ENCODE peak calls at places on chromosomes 4 and X, in seven cellular contexts. B, X, Q, D, J, N and E are unnamed samples.

GRCh38 chr4:6374575-6374974 is 97.8 kb downstream of the PPP2R2C start:
- DNase-seq in Q (no peak), D (no peak), N (no peak), B (no peak), X (no peak), J (peak; percentile 10), E (no peak)

GRCh38 chr4:111632752-111633151 is 512.5 kb upstream of the FAM241A start:
- DNase-seq in X (no peak), Q (peak; percentile 48), N (no peak), B (no peak), J (no peak), D (peak; percentile 56), E (no peak)

GRCh38 chr4:153465922-153466636 is at the start of gene TMEM131L:
- DNase-seq in D (peak; percentile 86), X (peak; percentile 93), Q (peak; percentile 64), B (peak; percentile 72), N (peak; percentile 80), J (peak; percentile 83), E (no peak)

GRCh38 chr4:88257726-88258125 is 26.6 kb downstream of the PPM1K start:
- DNase-seq in B (no peak), D (peak; percentile 9), Q (no peak), J (no peak), N (no peak), X (no peak), E (no peak)

GRCh38 chr4:163462556-163462955 is 11.0 kb downstream of the TKTL2 start:
- DNase-seq in D (no peak), B (no peak), J (no peak), X (no peak), N (no peak), Q (peak; percentile 12), E (no peak)

GRCh38 chr4:124806403-124806802 is 93.9 kb upstream of the ANKRD50 start:
- DNase-seq in X (no peak), J (no peak), B (no peak), Q (no peak), N (no peak), D (peak; percentile 75), E (no peak)

GRCh38 chr4:183887351-183887750 is 17.8 kb upstream of the STOX2 start:
- DNase-seq in X (peak; percentile 62), J (no peak), N (no peak), Q (no peak), B (no peak), D (no peak), E (no peak)

GRCh38 chr4:78309352-78309751 is 242.2 kb upstream of the ANXA3 start:
- DNase-seq in X (no peak), Q (no peak), J (no peak), D (no peak), N (no peak), B (no peak), E (no peak)

GRCh38 chrX:124028177-124028576 is 66.7 kb downstream of the STAG2 start:
- DNase-seq in Q (peak; percentile 7), X (no peak), B (no peak), N (no peak), D (peak; percentile 75), J (no peak), E (no peak)

GRCh38 chr4:44351069-44351468 is 97.5 kb downstream of the KCTD8 start:
- DNase-seq in N (no peak), B (no peak), D (no peak), X (no peak), J (no peak), Q (no peak), E (no peak)

GRCh38 chr4:149836546-149836945 is 20.9 kb upstream of the IQCM start:
- DNase-seq in B (no peak), J (no peak), D (peak; percentile 77), X (no peak), Q (peak; percentile 40), N (no peak), E (no peak)

GRCh38 chrX:124940536-124940935 is 379.1 kb upstream of the TEX13C start:
- DNase-seq in N (no peak), D (no peak), Q (no peak), X (no peak), B (no peak), J (no peak), E (no peak)

GRCh38 chr4:162841769-162842168 is 324.9 kb downstream of the NAF1 start:
- DNase-seq in X (no peak), N (no peak), J (no peak), Q (peak; percentile 12), B (no peak), D (no peak), E (no peak)

GRCh38 chr4:55757356-55758024 is 62.1 kb upstream of the EXOC1L start:
- DNase-seq in Q (no peak), J (no peak), B (no peak), N (no peak), D (no peak), X (no peak), E (no peak)

GRCh38 chr4:73743825-73744602 is 3.6 kb downstream of the CXCL8 start:
- DNase-seq in D (no peak), X (no peak), J (no peak), N (no peak), B (no peak), Q (no peak), E (no peak)

GRCh38 chrX:49155243-49155899 is 7.2 kb upstream of the MAGIX start:
- DNase-seq in Q (peak; percentile 84), D (peak; percentile 81), J (no peak), X (peak; percentile 87), N (no peak), B (peak; percentile 55), E (no peak)

GRCh38 chr4:144183165-144183564 is 42.6 kb upstream of the GYPA start:
- DNase-seq in X (no peak), N (no peak), Q (no peak), J (no peak), D (no peak), B (no peak), E (no peak)

GRCh38 chrX:11756354-11757318 is 1.4 kb upstream of the MSL3 start:
- DNase-seq in X (no peak), Q (peak; percentile 16), B (no peak), N (no peak), J (no peak), D (peak; percentile 75), E (no peak)

GRCh38 chr4:123579961-123580360 is 183.4 kb downstream of the SPRY1 start:
- DNase-seq in Q (no peak), D (no peak), N (no peak), B (no peak), X (no peak), J (no peak), E (no peak)

GRCh38 chr4:183097251-183098079 is 1.6 kb upstream of the WWC2 start:
- DNase-seq in B (no peak), D (no peak), X (peak; percentile 72), Q (peak; percentile 54), J (peak; percentile 52), N (peak; percentile 27), E (no peak)

DNA sequence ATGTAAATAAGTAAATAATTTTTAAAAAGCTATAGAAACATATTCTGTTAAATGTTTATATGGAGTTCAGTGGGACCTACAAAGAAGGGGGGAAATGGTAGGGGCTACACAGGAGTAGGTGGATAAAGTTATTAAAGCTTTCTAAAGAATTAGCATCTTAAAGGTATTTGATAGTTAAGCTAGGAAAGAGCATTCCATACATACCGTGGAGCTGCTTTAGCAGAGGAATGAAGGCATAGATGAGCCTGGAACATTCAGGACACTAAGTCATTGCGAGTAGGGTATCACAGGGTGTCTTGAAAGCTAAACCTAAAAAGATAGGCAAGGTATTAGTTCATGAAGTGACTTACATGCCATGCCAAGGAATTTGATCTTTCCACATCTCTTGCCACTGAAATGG is 60.4 kb downstream of the SLC10A6 start:
- DNase-seq in B (no peak), D (no peak), J (no peak), N (no peak), Q (peak; percentile 14), X (no peak), E (no peak)
- TF ChIP-seq CTCF in B (no peak), D (no peak), J (no peak), N (no peak), Q (no peak), X (no peak), E (no peak)

GRCh38 chrX:71532753-71533425 is at the start of gene OGT:
- DNase-seq in B (peak; percentile 95), D (peak; percentile 98), N (peak; percentile 96), X (peak; percentile 95), J (peak; percentile 96), Q (peak; percentile 98), E (no peak)
- TF ChIP-seq CTCF in B (no peak), D (no peak), N (no peak), X (no peak), J (no peak), Q (no peak), E (no peak)

DNA sequence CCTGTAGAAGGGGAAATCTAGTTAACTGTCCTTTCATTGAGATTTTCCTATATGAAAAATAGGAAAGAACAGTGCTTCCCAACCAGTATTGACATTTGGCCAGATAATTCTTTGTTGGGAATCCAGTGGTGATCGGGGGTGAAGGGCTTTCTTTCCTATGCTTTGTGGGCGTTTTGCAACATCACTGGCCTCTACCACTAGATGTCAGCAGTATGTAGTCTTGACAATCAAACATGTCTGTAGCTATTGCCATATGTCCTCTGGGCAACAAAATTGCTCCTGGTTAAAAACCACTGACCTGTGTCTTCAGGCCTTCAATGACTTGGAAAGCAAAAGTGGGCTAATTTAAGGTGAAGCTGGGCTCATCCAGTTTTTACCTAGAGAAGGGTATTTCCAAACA is 658.5 kb downstream of the DACH2 start:
- DNase-seq in D (no peak), X (peak; percentile 40), J (no peak), Q (peak; percentile 8), B (no peak), N (no peak), E (no peak)
- TF ChIP-seq CTCF in D (no peak), X (peak; percentile 48), J (no peak), Q (peak; percentile 41), B (no peak), N (peak; percentile 26), E (peak; percentile 17)

GRCh38 chrX:71225661-71226060 is 2.6 kb downstream of the GJB1 start:
- DNase-seq in J (no peak), B (no peak), N (no peak), X (no peak), Q (no peak), D (peak; percentile 28), E (no peak)

GRCh38 chrX:71228063-71228642 is 5.1 kb downstream of the GJB1 start:
- DNase-seq in J (no peak), N (no peak), Q (no peak), X (no peak), B (no peak), D (no peak), E (no peak)

GRCh38 chrX:71224969-71225368 is 1.9 kb downstream of the GJB1 start:
- DNase-seq in N (no peak), B (no peak), X (no peak), J (no peak), D (peak; percentile 42), Q (no peak), E (no peak)

GRCh38 chrX:71224098-71224708 is 1.2 kb downstream of the GJB1 start:
- DNase-seq in D (no peak), N (no peak), B (no peak), J (no peak), Q (no peak), X (peak; percentile 31), E (no peak)

GRCh38 chrX:71227370-71228062 is 4.5 kb downstream of the GJB1 start:
- DNase-seq in N (no peak), D (no peak), B (no peak), Q (no peak), X (no peak), J (no peak), E (no peak)
- TF ChIP-seq CTCF in N (no peak), D (no peak), B (no peak), Q (peak; percentile 31), X (peak; percentile 5), J (no peak), E (peak; percentile 5)

GRCh38 chr4:76947369-76947768 is 2.2 kb upstream of the SEPTIN11 start:
- DNase-seq in D (no peak), Q (peak; percentile 65), N (no peak), X (no peak), B (no peak), J (no peak), E (no peak)
- TF ChIP-seq CTCF in D (no peak), Q (peak; percentile 37), N (no peak), X (no peak), B (no peak), J (no peak), E (no peak)